ENCODE peak calls at places on chromosomes 4 and X, in ten cellular contexts. One of them, this sample, is unnamed.

GRCh38 chr4:158327525-158327924 is 117.2 kb downstream of the TMEM144 start:
- DNase-seq in Peyer's patch: no peak
- DNase-seq in fibroblast of lung: no peak
- DNase-seq in PC-3: no peak
- DNase-seq in GM23338: peak; percentile 73
- DNase-seq in GM23248: no peak
- DNase-seq in lung: no peak
- DNase-seq in tibial nerve: no peak
- DNase-seq in AG04450: no peak
- DNase-seq in ovary: no peak
- DNase-seq in this sample: no peak

GRCh38 chr4:134948110-134948642 is 746.6 kb upstream of the PABPC4L start:
- DNase-seq in Peyer's patch: no peak
- DNase-seq in fibroblast of lung: no peak
- DNase-seq in PC-3: no peak
- DNase-seq in GM23338: no peak
- DNase-seq in GM23248: no peak
- DNase-seq in lung: no peak
- DNase-seq in tibial nerve: no peak
- DNase-seq in AG04450: no peak
- DNase-seq in ovary: no peak
- DNase-seq in this sample: no peak

GRCh38 chr4:165725352-165725751 is 147.7 kb upstream of the TLL1 start:
- DNase-seq in Peyer's patch: no peak
- DNase-seq in fibroblast of lung: no peak
- DNase-seq in PC-3: no peak
- DNase-seq in GM23338: no peak
- DNase-seq in GM23248: no peak
- DNase-seq in lung: no peak
- DNase-seq in tibial nerve: no peak
- DNase-seq in AG04450: no peak
- DNase-seq in ovary: no peak
- DNase-seq in this sample: no peak

GRCh38 chrX:68725966-68726365 is 78.5 kb downstream of the STARD8 start:
- DNase-seq in Peyer's patch: no peak
- DNase-seq in fibroblast of lung: no peak
- DNase-seq in PC-3: no peak
- DNase-seq in GM23338: no peak
- DNase-seq in GM23248: no peak
- DNase-seq in lung: no peak
- DNase-seq in tibial nerve: no peak
- DNase-seq in AG04450: no peak
- DNase-seq in ovary: no peak
- DNase-seq in this sample: no peak

GRCh38 chrX:97763391-97763790 is 879.7 kb downstream of the RPA4 start:
- DNase-seq in Peyer's patch: no peak
- DNase-seq in fibroblast of lung: no peak
- DNase-seq in PC-3: no peak
- DNase-seq in GM23338: peak; percentile 16
- DNase-seq in GM23248: no peak
- DNase-seq in lung: no peak
- DNase-seq in tibial nerve: no peak
- DNase-seq in AG04450: no peak
- DNase-seq in ovary: no peak
- DNase-seq in this sample: no peak

GRCh38 chr4:138645289-138645688 is 370.3 kb upstream of the NOCT start:
- DNase-seq in Peyer's patch: no peak
- DNase-seq in fibroblast of lung: peak; percentile 19
- DNase-seq in PC-3: peak; percentile 71
- DNase-seq in GM23338: no peak
- DNase-seq in GM23248: peak; percentile 37
- DNase-seq in lung: no peak
- DNase-seq in tibial nerve: no peak
- DNase-seq in AG04450: no peak
- DNase-seq in ovary: no peak
- DNase-seq in this sample: no peak

GRCh38 chr4:67751260-67751659 is 2.9 kb downstream of the GNRHR start:
- DNase-seq in Peyer's patch: no peak
- DNase-seq in fibroblast of lung: peak; percentile 40
- DNase-seq in PC-3: peak; percentile 30
- DNase-seq in GM23338: no peak
- DNase-seq in GM23248: peak; percentile 45
- DNase-seq in lung: no peak
- DNase-seq in tibial nerve: no peak
- DNase-seq in AG04450: no peak
- DNase-seq in ovary: no peak
- DNase-seq in this sample: no peak

GRCh38 chrX:97936296-97936695 is 1052.6 kb downstream of the RPA4 start:
- DNase-seq in Peyer's patch: no peak
- DNase-seq in fibroblast of lung: no peak
- DNase-seq in PC-3: no peak
- DNase-seq in GM23338: no peak
- DNase-seq in GM23248: no peak
- DNase-seq in lung: no peak
- DNase-seq in tibial nerve: no peak
- DNase-seq in AG04450: no peak
- DNase-seq in ovary: no peak
- DNase-seq in this sample: no peak

GRCh38 chr4:99711657-99712056 is 54.0 kb upstream of the C4orf54 start:
- DNase-seq in Peyer's patch: no peak
- DNase-seq in fibroblast of lung: no peak
- DNase-seq in PC-3: no peak
- DNase-seq in GM23338: no peak
- DNase-seq in GM23248: no peak
- DNase-seq in lung: no peak
- DNase-seq in tibial nerve: no peak
- DNase-seq in AG04450: no peak
- DNase-seq in ovary: no peak
- DNase-seq in this sample: no peak

GRCh38 chr4:77821775-77822174 is 2.6 kb upstream of the CNOT6L start:
- DNase-seq in Peyer's patch: peak; percentile 50
- DNase-seq in fibroblast of lung: no peak
- DNase-seq in PC-3: no peak
- DNase-seq in GM23338: no peak
- DNase-seq in GM23248: no peak
- DNase-seq in lung: no peak
- DNase-seq in tibial nerve: no peak
- DNase-seq in AG04450: no peak
- DNase-seq in ovary: no peak
- DNase-seq in this sample: no peak

GRCh38 chr4:53507671-53508286 is 83.5 kb downstream of the LNX1 start:
- DNase-seq in Peyer's patch: no peak
- DNase-seq in fibroblast of lung: peak; percentile 64
- DNase-seq in PC-3: no peak
- DNase-seq in GM23338: no peak
- DNase-seq in GM23248: peak; percentile 9
- DNase-seq in lung: no peak
- DNase-seq in tibial nerve: peak; percentile 75
- DNase-seq in AG04450: no peak
- DNase-seq in ovary: no peak
- DNase-seq in this sample: no peak

GRCh38 chr4:650461-650860 is 23.6 kb downstream of the ATP5ME start:
- DNase-seq in Peyer's patch: no peak
- DNase-seq in fibroblast of lung: no peak
- DNase-seq in PC-3: no peak
- DNase-seq in GM23338: no peak
- DNase-seq in GM23248: no peak
- DNase-seq in lung: no peak
- DNase-seq in tibial nerve: no peak
- DNase-seq in AG04450: no peak
- DNase-seq in ovary: no peak
- DNase-seq in this sample: no peak

GRCh38 chr4:16596267-16596666 is 302.2 kb downstream of the LDB2 start:
- DNase-seq in Peyer's patch: no peak
- DNase-seq in fibroblast of lung: no peak
- DNase-seq in PC-3: no peak
- DNase-seq in GM23338: no peak
- DNase-seq in GM23248: no peak
- DNase-seq in lung: no peak
- DNase-seq in tibial nerve: no peak
- DNase-seq in AG04450: no peak
- DNase-seq in ovary: no peak
- DNase-seq in this sample: no peak

GRCh38 chr4:89108068-89108467 is 3.3 kb upstream of the TIGD2 start:
- DNase-seq in Peyer's patch: no peak
- DNase-seq in fibroblast of lung: no peak
- DNase-seq in PC-3: no peak
- DNase-seq in GM23338: peak; percentile 51
- DNase-seq in GM23248: no peak
- DNase-seq in lung: no peak
- DNase-seq in tibial nerve: no peak
- DNase-seq in AG04450: no peak
- DNase-seq in ovary: no peak
- DNase-seq in this sample: no peak

GRCh38 chr4:94763500-94763899 is 5.7 kb downstream of the BMPR1B start:
- DNase-seq in Peyer's patch: no peak
- DNase-seq in fibroblast of lung: no peak
- DNase-seq in PC-3: no peak
- DNase-seq in GM23338: no peak
- DNase-seq in GM23248: no peak
- DNase-seq in lung: no peak
- DNase-seq in tibial nerve: no peak
- DNase-seq in AG04450: no peak
- DNase-seq in ovary: no peak
- DNase-seq in this sample: no peak
- H3K27ac ChIP-seq in Peyer's patch: no peak overlapping the region
- H3K27ac ChIP-seq in fibroblast of lung: no peak overlapping the region
- H3K27ac ChIP-seq in PC-3: no peak overlapping the region
- H3K27ac ChIP-seq in GM23338: no peak overlapping the region
- H3K27ac ChIP-seq in GM23248: no peak overlapping the region
- H3K27ac ChIP-seq in lung: no peak overlapping the region
- H3K27ac ChIP-seq in tibial nerve: peak overlapping the region; percentile 26
- H3K27ac ChIP-seq in AG04450: no peak overlapping the region
- H3K27ac ChIP-seq in ovary: no peak overlapping the region
- H3K27ac ChIP-seq in this sample: no peak overlapping the region

DNA sequence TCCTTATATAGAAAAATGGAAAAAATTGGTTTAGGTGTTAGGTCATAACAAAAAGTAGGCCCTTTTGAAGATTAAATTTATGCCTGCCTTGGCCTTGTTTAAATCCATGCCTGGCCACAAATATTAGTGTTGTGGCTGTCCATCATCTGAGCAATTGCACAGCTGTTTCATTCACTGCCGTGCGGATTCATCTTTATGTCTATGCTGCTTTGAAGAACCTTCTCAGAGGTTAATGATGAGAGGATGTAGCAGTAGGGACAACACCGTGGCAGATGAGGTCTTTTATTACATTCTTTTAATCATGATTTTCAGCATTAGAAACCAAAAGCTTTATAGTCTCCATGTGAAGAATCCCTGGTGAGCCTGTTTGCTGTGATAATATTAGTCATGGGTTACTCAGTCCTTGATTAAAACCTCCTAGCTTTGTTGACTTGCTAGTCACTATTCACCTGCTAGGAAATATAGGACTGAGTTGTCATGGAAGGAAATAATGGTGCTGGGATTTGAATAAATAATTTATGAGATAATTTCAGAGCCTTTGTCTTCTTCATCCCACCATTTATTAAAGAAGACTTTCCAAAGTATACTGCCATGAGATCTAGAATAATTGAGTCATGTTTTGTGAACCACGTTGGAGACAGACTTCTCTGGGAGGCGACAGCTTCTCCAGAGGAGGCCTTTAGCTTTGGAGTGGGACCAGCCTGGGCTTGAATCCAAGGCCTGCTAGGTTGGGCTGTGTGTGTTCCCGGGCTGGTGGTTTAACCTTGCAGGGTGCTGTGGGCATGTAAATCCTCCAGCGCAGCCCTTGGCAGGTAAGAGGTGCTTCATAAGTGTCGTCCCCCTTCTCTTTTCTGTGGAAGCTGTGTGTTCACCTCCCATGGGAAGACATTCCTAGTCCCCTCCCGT is 53.5 kb downstream of the PTTG2 start:
- DNase-seq in Peyer's patch: no peak
- DNase-seq in fibroblast of lung: peak; percentile 28
- DNase-seq in PC-3: peak; percentile 62
- DNase-seq in GM23338: no peak
- DNase-seq in GM23248: peak; percentile 37
- DNase-seq in lung: no peak
- DNase-seq in tibial nerve: no peak
- DNase-seq in AG04450: no peak
- DNase-seq in ovary: no peak
- DNase-seq in this sample: no peak
- H3K27ac ChIP-seq in Peyer's patch: no peak overlapping the region
- H3K27ac ChIP-seq in fibroblast of lung: no peak overlapping the region
- H3K27ac ChIP-seq in PC-3: no peak overlapping the region
- H3K27ac ChIP-seq in GM23338: peak overlapping the region; percentile 51
- H3K27ac ChIP-seq in GM23248: no peak overlapping the region
- H3K27ac ChIP-seq in lung: peak overlapping the region; percentile 54
- H3K27ac ChIP-seq in tibial nerve: no peak overlapping the region
- H3K27ac ChIP-seq in AG04450: no peak overlapping the region
- H3K27ac ChIP-seq in ovary: no peak overlapping the region
- H3K27ac ChIP-seq in this sample: no peak overlapping the region

GRCh38 chrX:30593435-30594200 is 16.1 kb upstream of the TASL start:
- DNase-seq in Peyer's patch: peak; percentile 58
- DNase-seq in fibroblast of lung: no peak
- DNase-seq in PC-3: peak; percentile 51
- DNase-seq in GM23338: peak; percentile 16
- DNase-seq in GM23248: no peak
- DNase-seq in lung: no peak
- DNase-seq in tibial nerve: no peak
- DNase-seq in AG04450: no peak
- DNase-seq in ovary: no peak
- DNase-seq in this sample: no peak

GRCh38 chrX:30592846-30593245 is 15.3 kb upstream of the TASL start:
- DNase-seq in Peyer's patch: no peak
- DNase-seq in fibroblast of lung: no peak
- DNase-seq in PC-3: no peak
- DNase-seq in GM23338: no peak
- DNase-seq in GM23248: no peak
- DNase-seq in lung: no peak
- DNase-seq in tibial nerve: no peak
- DNase-seq in AG04450: no peak
- DNase-seq in ovary: no peak
- DNase-seq in this sample: no peak

GRCh38 chrX:30597258-30598012 is 19.9 kb upstream of the TASL start:
- DNase-seq in Peyer's patch: no peak
- DNase-seq in fibroblast of lung: no peak
- DNase-seq in PC-3: peak; percentile 9
- DNase-seq in GM23338: no peak
- DNase-seq in GM23248: no peak
- DNase-seq in lung: no peak
- DNase-seq in tibial nerve: no peak
- DNase-seq in AG04450: no peak
- DNase-seq in ovary: no peak
- DNase-seq in this sample: no peak
- H3K27ac ChIP-seq in Peyer's patch: no peak overlapping the region
- H3K27ac ChIP-seq in fibroblast of lung: no peak overlapping the region
- H3K27ac ChIP-seq in PC-3: no peak overlapping the region
- H3K27ac ChIP-seq in GM23338: no peak overlapping the region
- H3K27ac ChIP-seq in GM23248: no peak overlapping the region
- H3K27ac ChIP-seq in lung: no peak overlapping the region
- H3K27ac ChIP-seq in tibial nerve: no peak overlapping the region
- H3K27ac ChIP-seq in AG04450: no peak overlapping the region
- H3K27ac ChIP-seq in ovary: no peak overlapping the region
- H3K27ac ChIP-seq in this sample: no peak overlapping the region

DNA sequence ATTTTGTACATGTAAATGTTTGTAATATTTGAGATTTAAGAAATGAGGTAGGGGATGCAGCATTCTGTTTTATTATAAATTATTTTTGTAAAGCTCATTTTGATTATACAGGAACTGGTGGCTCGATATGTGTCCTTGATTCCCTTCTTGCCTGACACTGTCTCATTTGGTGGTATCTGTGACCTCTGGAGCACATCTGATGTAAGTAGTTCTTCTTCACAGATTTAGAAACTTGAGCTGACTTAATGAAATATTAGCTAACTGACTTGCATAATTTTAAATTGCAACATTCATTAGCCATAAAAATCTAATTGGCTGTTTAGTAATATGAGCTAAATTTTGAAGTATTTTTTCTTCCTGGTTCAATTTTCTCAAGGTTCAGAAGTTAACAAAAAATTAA is 69.1 kb downstream of the FBXL5 start:
- DNase-seq in Peyer's patch: no peak
- DNase-seq in fibroblast of lung: peak; percentile 37
- DNase-seq in PC-3: no peak
- DNase-seq in GM23338: no peak
- DNase-seq in GM23248: peak; percentile 4
- DNase-seq in lung: no peak
- DNase-seq in tibial nerve: no peak
- DNase-seq in AG04450: no peak
- DNase-seq in ovary: no peak
- DNase-seq in this sample: no peak
- H3K27ac ChIP-seq in Peyer's patch: no peak overlapping the region
- H3K27ac ChIP-seq in fibroblast of lung: no peak overlapping the region
- H3K27ac ChIP-seq in PC-3: no peak overlapping the region
- H3K27ac ChIP-seq in GM23338: no peak overlapping the region
- H3K27ac ChIP-seq in GM23248: no peak overlapping the region
- H3K27ac ChIP-seq in lung: no peak overlapping the region
- H3K27ac ChIP-seq in tibial nerve: no peak overlapping the region
- H3K27ac ChIP-seq in AG04450: no peak overlapping the region
- H3K27ac ChIP-seq in ovary: no peak overlapping the region
- H3K27ac ChIP-seq in this sample: no peak overlapping the region

This sample was measured in caudate nucleus.